ENCODE peak calls at places on chromosome 4, in five cellular contexts. C, T, A, P and U are unnamed samples.

GRCh38 chr4:174429701-174430100 is 92.6 kb downstream of the HPGD start:
- DNase-seq in A (no peak), T (no peak), C (no peak), P (no peak), U (no peak)

GRCh38 chr4:138439143-138439581 is 197.0 kb upstream of the SLC7A11 start:
- DNase-seq in C (no peak), T (peak), P (no peak), A (no peak), U (no peak)

GRCh38 chr4:19924761-19925160 is 326.9 kb upstream of the SLIT2 start:
- DNase-seq in T (peak), A (no peak), C (no peak), P (no peak), U (no peak)

GRCh38 chr4:154854362-154854761 is 73.3 kb downstream of the RBM46 start:
- DNase-seq in C (no peak), T (no peak), P (no peak), A (no peak), U (no peak)

GRCh38 chr4:68864438-68865177 is 48.8 kb downstream of the UGT2B10 start:
- DNase-seq in P (no peak), C (no peak), A (no peak), T (no peak), U (no peak)

GRCh38 chr4:25454491-25454890 is 77.4 kb downstream of the ANAPC4 start:
- DNase-seq in C (no peak), A (no peak), T (no peak), P (no peak), U (no peak)

GRCh38 chr4:121379276-121379675 is 1.5 kb downstream of the QRFPR start:
- DNase-seq in A (no peak), T (no peak), P (no peak), C (no peak), U (no peak)

GRCh38 chr4:184476660-184477059 is 2.3 kb upstream of the IRF2 start:
- DNase-seq in T (no peak), P (no peak), C (no peak), A (no peak), U (no peak)

GRCh38 chr4:118979712-118980111 is 91.1 kb downstream of the SYNPO2 start:
- DNase-seq in P (no peak), C (no peak), T (no peak), A (no peak), U (no peak)

GRCh38 chr4:153790962-153791551 is 2.2 kb upstream of the SFRP2 start:
- DNase-seq in T (no peak), A (no peak), P (no peak), C (no peak), U (no peak)

GRCh38 chr4:158798062-158798461 is 29.2 kb downstream of the FNIP2 start:
- DNase-seq in A (no peak), C (no peak), T (no peak), P (no peak), U (no peak)

GRCh38 chr4:17066241-17066640 is 167.8 kb upstream of the LDB2 start:
- DNase-seq in A (no peak), T (peak), P (no peak), C (no peak), U (no peak)

GRCh38 chr4:7255488-7255881 is 63.1 kb downstream of the SORCS2 start:
- DNase-seq in A (no peak), T (no peak), P (no peak), C (no peak), U (no peak)